ENCODE peak calls at places on chromosomes 11 and 22, in four cellular contexts. J is HTR-8/SVneo, D is amniotic stem cell, F is NCI-H2029. W is an unnamed sample.

GRCh38 chr22:36587289-36588154 is 58.6 kb upstream of the EIF3D start:
- DNase-seq in J (no peak), D (peak; percentile 27), F (no peak), W (peak; percentile 35)

GRCh38 chr22:23894710-23895598 is 771 bp downstream of the MIF start:
- DNase-seq in J (peak; percentile 54), D (no peak), F (peak; percentile 80), W (peak; percentile 65)

GRCh38 chr11:130772266-130773227 is 143.7 kb downstream of the SNX19 start:
- DNase-seq in J (peak; percentile 67), D (peak; percentile 80), F (no peak), W (peak; percentile 96)

GRCh38 chr11:82996966-82997606 is 74.6 kb downstream of the RAB30 start:
- DNase-seq in J (no peak), D (no peak), F (no peak), W (no peak)

GRCh38 chr11:13047884-13048283 is 38.8 kb downstream of the RASSF10 start:
- DNase-seq in J (no peak), D (no peak), F (no peak), W (no peak)

GRCh38 chr11:34264266-34265110 is 93.3 kb downstream of the ABTB2 start:
- DNase-seq in J (no peak), D (no peak), F (no peak), W (no peak)

GRCh38 chr11:74636633-74637184 is 44.3 kb downstream of the POLD3 start:
- DNase-seq in J (peak; percentile 32), D (peak; percentile 35), F (no peak), W (peak; percentile 77)

GRCh38 chr11:33542921-33543320 is 157.7 kb downstream of the C11orf91 start:
- DNase-seq in J (peak; percentile 73), D (no peak), F (peak; percentile 12), W (no peak)

GRCh38 chr11:10314199-10315072 is 9.6 kb downstream of the ADM start:
- DNase-seq in J (no peak), D (no peak), F (peak; percentile 51), W (no peak)

GRCh38 chr11:30917859-30918478 is 331.8 kb upstream of the MPPED2 start:
- DNase-seq in J (peak; percentile 5), D (no peak), F (no peak), W (peak; percentile 27)

GRCh38 chr22:32103648-32104326 is 55.3 kb downstream of the C22orf42 start:
- DNase-seq in J (no peak), D (no peak), F (no peak), W (no peak)

GRCh38 chr22:41589601-41590365 is at the start of gene PMM1:
- DNase-seq in J (peak; percentile 98), D (peak; percentile 99), F (peak; percentile 99), W (peak; percentile 100)

GRCh38 chr11:109728056-109728455 is 306.1 kb downstream of the C11orf87 start:
- DNase-seq in J (peak; percentile 61), D (no peak), F (no peak), W (no peak)

GRCh38 chr11:46300270-46300669 is 22.8 kb downstream of the CREB3L1 start:
- DNase-seq in J (no peak), D (no peak), F (no peak), W (no peak)

GRCh38 chr11:45056529-45056928 is 89.9 kb upstream of the PRDM11 start:
- DNase-seq in J (no peak), D (no peak), F (no peak), W (no peak)

GRCh38 chr22:38881464-38881871 is 9.5 kb upstream of the CBX6 start:
- DNase-seq in J (no peak), D (no peak), F (no peak), W (peak; percentile 88)

GRCh38 chr11:74249496-74249895 is 61.9 kb downstream of the P4HA3 start:
- DNase-seq in J (no peak), D (no peak), F (no peak), W (no peak)

GRCh38 chr11:78110830-78111229 is 28.6 kb downstream of the ALG8 start:
- DNase-seq in J (no peak), D (no peak), F (no peak), W (no peak)

GRCh38 chr22:19656541-19657251 is 57.6 kb upstream of the SEPTIN5 start:
- DNase-seq in J (no peak), D (no peak), F (no peak), W (no peak)

GRCh38 chr22:38705235-38706100 is at the start of gene GTPBP1:
- DNase-seq in J (peak; percentile 95), D (peak; percentile 100), F (peak; percentile 100), W (peak; percentile 100)

GRCh38 chr22:40594924-40595323 is 41.6 kb downstream of the MRTFA start:
- DNase-seq in J (no peak), D (no peak), F (no peak), W (no peak)

GRCh38 chr22:37060801-37061610 is 9.5 kb downstream of the KCTD17 start:
- DNase-seq in J (no peak), D (no peak), F (no peak), W (no peak)